ENCODE peak calls at places on chromosomes 16 and 17, in five cellular contexts. J, D, U, K and Q are unnamed samples. For H3K4me1, the result is how much of the 10 kb centered on the place peaks cover.

GRCh38 chr16:31875112-31875803 is 1.7 kb downstream of the ZNF267 start:
- DNase-seq in J (no peak), D (no peak), U (peak), K (no peak), Q (no peak)

GRCh38 chr17:8125196-8125946 is 1.5 kb upstream of the HES7 start:
- DNase-seq in J (no peak), D (peak), U (peak), K (peak), Q (no peak)

GRCh38 chr17:15456486-15456885 is 10.9 kb downstream of the CDRT4 start:
- DNase-seq in J (no peak), D (no peak), U (no peak), K (no peak), Q (no peak)

GRCh38 chr16:56609463-56609921 is 1.1 kb downstream of the MT2A start:
- DNase-seq in J (no peak), D (peak), U (peak), K (no peak), Q (no peak)

GRCh38 chr17:82318772-82319606 is 1.6 kb upstream of the CD7 start:
- DNase-seq in J (no peak), D (no peak), U (no peak), K (no peak), Q (no peak)

GRCh38 chr17:1992541-1992940 is 32.6 kb downstream of the RTN4RL1 start:
- DNase-seq in J (no peak), D (no peak), U (no peak), K (no peak), Q (no peak)

GRCh38 chr17:18259621-18260331 is 686 bp upstream of the MIEF2 start:
- DNase-seq in J (no peak), D (no peak), U (no peak), K (no peak), Q (no peak)

GRCh38 chr16:68200120-68200783 is 35.7 kb downstream of the ESRP2 start:
- DNase-seq in J (no peak), D (no peak), U (no peak), K (peak), Q (no peak)

GRCh38 chr17:31052187-31052889 is 42.4 kb upstream of the NF1 start:
- DNase-seq in J (peak), D (no peak), U (no peak), K (no peak), Q (no peak)

GRCh38 chr16:81123092-81123852 is 27.1 kb upstream of the GCSH start:
- DNase-seq in J (no peak), D (no peak), U (no peak), K (no peak), Q (no peak)

GRCh38 chr17:47990962-47991731 is 20.2 kb downstream of the CDK5RAP3 start:
- DNase-seq in J (no peak), D (no peak), U (no peak), K (no peak), Q (no peak)

GRCh38 chr16:31129568-31130335 is 5.8 kb downstream of the PRSS8 start:
- DNase-seq in J (no peak), D (peak), U (no peak), K (no peak), Q (no peak)

GRCh38 chr16:28990375-28991040 is 5.7 kb downstream of the LAT start:
- DNase-seq in J (no peak), D (no peak), U (no peak), K (no peak), Q (no peak)

GRCh38 chr17:49633762-49634486 is 44.0 kb downstream of the SPOP start:
- DNase-seq in J (no peak), D (no peak), U (no peak), K (no peak), Q (no peak)

GRCh38 chr17:3944485-3945388 is 19.5 kb downstream of the ATP2A3 start:
- DNase-seq in J (no peak), D (peak), U (peak), K (peak), Q (peak)

GRCh38 chr16:67386861-67387455 is 6.3 kb downstream of the TPPP3 start:
- DNase-seq in J (no peak), D (no peak), U (no peak), K (no peak), Q (no peak)

GRCh38 chr17:39196820-39197331 is 593 bp downstream of the CACNB1 start:
- DNase-seq in J (no peak), D (peak), U (peak), K (peak), Q (no peak)

GRCh38 chr16:68605746-68606145 is 39.4 kb upstream of the CDH3 start:
- DNase-seq in J (no peak), D (no peak), U (no peak), K (no peak), Q (no peak)

GRCh38 chr17:61361084-61361483 is 38.6 kb upstream of the TBX2 start:
- DNase-seq in J (no peak), D (no peak), U (no peak), K (no peak), Q (no peak)

GRCh38 chr17:73508057-73508930 is 136.0 kb downstream of the SDK2 start:
- DNase-seq in J (no peak), D (no peak), U (no peak), K (no peak), Q (no peak)

GRCh38 chr17:31251075-31251474 is 46.0 kb downstream of the OMG start:
- DNase-seq in J (no peak), D (no peak), U (no peak), K (no peak), Q (no peak)

GRCh38 chr16:66476328-66477027 is 49.4 kb downstream of the BEAN1 start:
- DNase-seq in J (no peak), D (no peak), U (peak), K (no peak), Q (no peak)

GRCh38 chr16:50657251-50657650 is 23.9 kb downstream of the SNX20 start:
- DNase-seq in J (no peak), D (no peak), U (no peak), K (no peak), Q (no peak)

GRCh38 chr16:58485184-58485887 is 14.6 kb upstream of the NDRG4 start:
- DNase-seq in J (no peak), D (no peak), U (no peak), K (peak), Q (no peak)

GRCh38 chr17:12940699-12941098 is 77.1 kb downstream of the ELAC2 start:
- DNase-seq in J (no peak), D (no peak), U (no peak), K (no peak), Q (no peak)

GRCh38 chr16:31695667-31696066 is 168.0 kb downstream of the AHSP start:
- DNase-seq in J (no peak), D (no peak), U (peak), K (no peak), Q (no peak)

GRCh38 chr17:8125947-8126305 is 2.0 kb upstream of the HES7 start:
- DNase-seq in J (no peak), D (peak), U (peak), K (peak), Q (no peak)

GRCh38 chr16:11560701-11561439 is 25.8 kb downstream of the LITAF start:
- DNase-seq in J (no peak), D (peak), U (no peak), K (no peak), Q (no peak)

GRCh38 chr16:71348262-71349085 is 10.0 kb upstream of the CALB2 start:
- DNase-seq in J (no peak), D (no peak), U (no peak), K (no peak), Q (no peak)

GRCh38 chr16:22786691-22787090 is 27.3 kb upstream of the HS3ST2 start:
- DNase-seq in J (no peak), D (no peak), U (no peak), K (no peak), Q (no peak)

GRCh38 chr17:57552114-57552601 is 192.9 kb downstream of the CCDC182 start:
- DNase-seq in J (no peak), D (peak), U (peak), K (peak), Q (no peak)
- H3K4me1 ChIP-seq in J (under half), D (under half), U (half or more), K (under half), Q (under half)

GRCh38 chr17:57989011-57989345 is 924 bp upstream of the VEZF1 start:
- DNase-seq in J (no peak), D (no peak), U (no peak), K (peak), Q (no peak)
- H3K4me1 ChIP-seq in J (under half), D (under half), U (under half), K (half or more), Q (under half)

GRCh38 chr17:64328875-64329405 is 61.7 kb downstream of the PECAM1 start:
- DNase-seq in J (no peak), D (no peak), U (no peak), K (no peak), Q (no peak)
- H3K4me1 ChIP-seq in J (under half), D (under half), U (under half), K (under half), Q (under half)

DNA sequence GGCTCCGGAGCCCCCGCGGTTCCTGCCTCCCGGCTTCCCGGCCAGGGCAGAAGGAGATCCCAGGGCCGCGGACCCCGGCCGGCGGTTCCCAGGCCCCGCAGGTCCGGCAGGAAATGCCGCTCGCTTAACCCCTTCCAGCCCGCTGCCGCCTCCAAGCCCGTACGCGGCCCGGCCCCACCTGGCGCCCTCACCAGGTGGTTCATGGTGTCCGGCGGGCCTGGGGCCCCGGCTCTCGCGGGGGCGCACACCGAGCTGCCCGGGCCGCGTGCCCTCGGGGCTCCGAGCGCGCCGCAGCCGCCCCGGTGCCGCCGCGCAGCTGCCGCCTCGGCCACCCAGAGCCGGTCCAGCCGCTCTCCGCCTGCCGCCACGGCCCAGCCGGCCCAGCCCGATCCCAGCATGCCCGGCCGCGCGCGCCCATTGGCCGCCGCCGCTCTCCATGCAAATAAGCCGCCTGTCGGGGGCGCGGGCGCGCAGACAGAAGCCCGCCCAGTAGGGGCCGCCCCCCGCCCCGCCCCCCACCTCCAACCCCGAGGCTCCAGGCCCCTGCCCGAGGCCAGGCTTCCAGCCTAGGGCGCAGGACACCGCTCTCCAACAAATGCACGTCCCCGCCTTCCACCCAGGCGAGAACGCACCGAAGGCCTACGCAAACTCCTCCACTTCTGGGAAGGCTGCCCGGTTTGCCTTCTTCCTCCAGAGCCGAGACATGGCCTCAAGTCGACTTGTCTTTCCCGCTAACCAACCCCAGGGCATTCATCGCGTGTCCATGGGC is at the start of gene BCAR1:
- DNase-seq in J (peak), D (peak), U (peak), K (peak), Q (peak)
- H3K4me1 ChIP-seq in J (half or more), D (under half), U (under half), K (half or more), Q (half or more)

GRCh38 chr16:3254309-3254708 is 2.1 kb downstream of the MEFV start:
- DNase-seq in J (no peak), D (no peak), U (no peak), K (no peak), Q (no peak)
- H3K4me1 ChIP-seq in J (under half), D (under half), U (under half), K (under half), Q (under half)